ENCODE peak calls at places on chromosomes 16 and 17, in four cellular contexts. U is CD8-positive, alpha-beta T cell; Y is stimulated activated CD4-positive, alpha-beta T cell treated with anti-CD3 and anti-CD28 coated beads, Interleukin-12 subunit alpha, Interleukin-12 subunit beta, amount 100 ng/mL, for 48 hours; A is T-helper 2 cell. T is an unnamed sample.

GRCh38 chr17:4840893-4841242 is 7.7 kb downstream of the MINK1 start:
- DNase-seq in U (no peak), Y (no peak), A (no peak), T (no peak)

GRCh38 chr17:68205251-68205807 is 42.5 kb upstream of the AMZ2 start:
- DNase-seq in U (peak; percentile 96), Y (peak; percentile 80), A (peak; percentile 94), T (peak; percentile 86)

GRCh38 chr17:39671651-39672521 is 3.6 kb downstream of the PNMT start:
- DNase-seq in U (no peak), Y (no peak), A (peak; percentile 40), T (peak; percentile 19)

GRCh38 chr17:31698751-31699150 is 160.3 kb downstream of the COPRS start:
- DNase-seq in U (no peak), Y (no peak), A (no peak), T (no peak)

GRCh38 chr17:32998111-32998892 is 6.7 kb downstream of the SPACA3 start:
- DNase-seq in U (peak; percentile 81), Y (peak; percentile 74), A (peak; percentile 59), T (peak; percentile 5)

GRCh38 chr16:85075236-85075924 is 36.9 kb downstream of the CIBAR2 start:
- DNase-seq in U (no peak), Y (no peak), A (no peak), T (no peak)

GRCh38 chr16:77191259-77191969 is 424 bp downstream of the MON1B start:
- DNase-seq in U (peak; percentile 62), Y (no peak), A (peak; percentile 55), T (no peak)

GRCh38 chr17:83117594-83117993 is 38.2 kb downstream of the METRNL start:
- DNase-seq in U (no peak), Y (no peak), A (no peak), T (peak; percentile 19)

GRCh38 chr16:67269766-67270165 is 9.6 kb upstream of the PLEKHG4 start:
- DNase-seq in U (no peak), Y (no peak), A (no peak), T (no peak)

GRCh38 chr16:79437764-79438728 is 162.5 kb downstream of the MAF start:
- DNase-seq in U (no peak), Y (no peak), A (no peak), T (no peak)

GRCh38 chr16:31528726-31529397 is 1.2 kb downstream of the AHSP start:
- DNase-seq in U (no peak), Y (no peak), A (no peak), T (no peak)

GRCh38 chr16:27189335-27189972 is 13.9 kb upstream of the KDM8 start:
- DNase-seq in U (no peak), Y (no peak), A (no peak), T (no peak)

GRCh38 chr17:80124351-80124981 is 22.5 kb downstream of the EIF4A3 start:
- DNase-seq in U (no peak), Y (no peak), A (peak; percentile 19), T (no peak)

GRCh38 chr17:79001190-79002020 is 8.2 kb downstream of the CANT1 start:
- DNase-seq in U (no peak), Y (no peak), A (no peak), T (no peak)

GRCh38 chr16:49593423-49594040 is 219.9 kb downstream of the C16orf78 start:
- DNase-seq in U (no peak), Y (no peak), A (no peak), T (no peak)

GRCh38 chr16:57150682-57151330 is 35.0 kb downstream of the PSME3IP1 start:
- DNase-seq in U (no peak), Y (no peak), A (no peak), T (no peak)

GRCh38 chr16:75089486-75090202 is 26.9 kb downstream of the LDHD start:
- DNase-seq in U (no peak), Y (no peak), A (peak; percentile 57), T (no peak)

GRCh38 chr17:40596261-40596919 is 31.1 kb upstream of the CCR7 start:
- DNase-seq in U (no peak), Y (no peak), A (peak; percentile 64), T (peak; percentile 15)

GRCh38 chr17:79187186-79187585 is 112.6 kb downstream of the ENGASE start:
- DNase-seq in U (no peak), Y (no peak), A (no peak), T (no peak)

GRCh38 chr16:82855471-82855870 is 228.7 kb downstream of the CDH13 start:
- DNase-seq in U (no peak), Y (no peak), A (no peak), T (no peak)

GRCh38 chr16:17757808-17758207 is 287.0 kb upstream of the XYLT1 start:
- DNase-seq in U (no peak), Y (no peak), A (no peak), T (no peak)

GRCh38 chr17:35117984-35118383 is 1.7 kb downstream of the RAD51D start:
- DNase-seq in U (no peak), Y (no peak), A (peak; percentile 76), T (peak; percentile 63)